ENCODE peak calls at places on chromosome 2, in seven cellular contexts. I is HCT116, Z is GM23338, N is K562, D is HepG2, B is GM12891, L is transverse colon. A is an unnamed sample.

GRCh38 chr2:189056200-189057106 is 82.3 kb downstream of the COL3A1 start:
- DNase-seq in B (no peak), L (no peak), N (no peak), Z (no peak), D (no peak), I (no peak), A (no peak)

GRCh38 chr2:18412980-18413793 is 147.3 kb downstream of the RDH14 start:
- DNase-seq in N (no peak), B (no peak), Z (no peak), L (no peak), I (peak), D (no peak), A (no peak)

GRCh38 chr2:79887747-79888374 is 375.0 kb downstream of the CTNNA2 start:
- DNase-seq in I (peak), L (no peak), Z (peak), D (peak), N (peak), B (no peak), A (no peak)

GRCh38 chr2:44101246-44101645 is 67.4 kb upstream of the PPM1B start:
- DNase-seq in Z (no peak), D (no peak), L (no peak), B (no peak), N (no peak), I (no peak), A (no peak)

GRCh38 chr2:50318147-50318546 is 713.8 kb downstream of the NRXN1 start:
- DNase-seq in Z (no peak), L (no peak), B (no peak), N (no peak), D (no peak), I (no peak), A (no peak)

GRCh38 chr2:199833525-199833924 is 17.5 kb downstream of the FTCDNL1 start:
- DNase-seq in B (no peak), I (no peak), N (no peak), Z (no peak), D (no peak), L (no peak), A (no peak)

GRCh38 chr2:65228249-65228750 is 669 bp downstream of the ACTR2 start:
- DNase-seq in Z (peak), L (no peak), D (peak), N (no peak), I (no peak), B (peak), A (peak)

GRCh38 chr2:24110660-24111303 is 12.4 kb downstream of the PFN4 start:
- DNase-seq in L (no peak), D (no peak), N (no peak), I (no peak), B (no peak), Z (no peak), A (no peak)

GRCh38 chr2:177633910-177634294 is 241.3 kb downstream of the AGPS start:
- DNase-seq in L (no peak), D (no peak), B (no peak), N (no peak), Z (peak), I (no peak), A (no peak)

GRCh38 chr2:241900251-241901017 is 30.9 kb downstream of the RTP5 start:
- DNase-seq in D (no peak), L (no peak), B (no peak), I (no peak), Z (no peak), N (no peak), A (no peak)

GRCh38 chr2:38850045-38850444 is 25.7 kb downstream of the DHX57 start:
- DNase-seq in B (peak), D (no peak), I (no peak), L (no peak), Z (no peak), N (no peak), A (no peak)

GRCh38 chr2:168494190-168494711 is 38.2 kb downstream of the CERS6 start:
- DNase-seq in B (no peak), N (peak), Z (peak), L (peak), I (peak), D (peak), A (no peak)

GRCh38 chr2:10487144-10488104 is 39.3 kb upstream of the ODC1 start:
- DNase-seq in D (peak), L (no peak), I (no peak), Z (no peak), B (no peak), N (no peak), A (no peak)

GRCh38 chr2:136693966-136694365 is 71.4 kb upstream of the THSD7B start:
- DNase-seq in D (no peak), Z (peak), B (no peak), L (no peak), I (no peak), N (no peak), A (no peak)

GRCh38 chr2:166632616-166633015 is 138.6 kb upstream of the SCN7A start:
- DNase-seq in B (no peak), Z (peak), I (no peak), D (no peak), N (no peak), L (no peak), A (no peak)

GRCh38 chr2:226427538-226428307 is 371.9 kb downstream of the IRS1 start:
- DNase-seq in B (no peak), I (peak), D (peak), N (no peak), L (no peak), Z (no peak), A (no peak)

GRCh38 chr2:150280255-150280654 is 207.2 kb downstream of the RND3 start:
- DNase-seq in D (no peak), I (no peak), B (no peak), Z (no peak), N (no peak), L (no peak), A (no peak)

GRCh38 chr2:207975910-207976309 is 49.4 kb downstream of the PLEKHM3 start:
- DNase-seq in L (no peak), D (no peak), Z (no peak), N (peak), I (no peak), B (no peak), A (no peak)

GRCh38 chr2:173997269-173997668 is 32.1 kb upstream of the SP3 start:
- DNase-seq in I (no peak), D (no peak), Z (no peak), B (peak), L (peak), N (no peak), A (peak)
- TF ChIP-seq POLR2AphosphoS5 in I (no peak), D (no peak), Z (no peak), B (no peak), L (peak), N (no peak), A (peak)

GRCh38 chr2:43070676-43071491 is 155.5 kb downstream of the ZFP36L2 start:
- DNase-seq in Z (no peak), I (no peak), B (no peak), D (peak), L (peak), N (no peak), A (no peak)

GRCh38 chr2:43068053-43068471 is 158.3 kb downstream of the ZFP36L2 start:
- DNase-seq in D (no peak), B (no peak), Z (peak), N (no peak), L (peak), I (no peak), A (no peak)

GRCh38 chr2:43071629-43072550 is 154.5 kb downstream of the ZFP36L2 start:
- DNase-seq in B (no peak), N (no peak), L (no peak), Z (no peak), D (no peak), I (no peak), A (no peak)

GRCh38 chr2:43068730-43069517 is 157.5 kb downstream of the ZFP36L2 start:
- DNase-seq in I (no peak), D (no peak), L (peak), B (no peak), Z (no peak), N (no peak), A (no peak)

DNA sequence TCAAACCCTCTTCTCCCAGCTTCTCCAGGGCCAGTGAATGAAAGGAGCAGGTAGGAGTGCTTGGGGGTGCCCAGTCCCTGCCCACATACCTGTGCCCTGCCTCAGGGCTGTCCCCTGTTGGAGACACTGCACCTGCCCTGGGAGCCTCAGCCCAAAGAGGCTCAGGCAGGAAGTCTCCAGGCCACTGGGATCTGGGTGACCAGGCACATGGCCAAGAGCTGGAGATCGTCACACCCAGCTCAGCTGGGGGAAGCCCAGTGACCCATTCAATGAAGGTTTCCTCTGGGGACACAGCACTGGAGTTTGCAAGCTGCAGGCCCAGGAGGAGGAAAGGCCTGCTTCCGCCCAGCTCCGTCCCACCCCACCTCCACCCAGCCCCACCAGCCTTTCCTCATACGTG is 156.4 kb downstream of the ZFP36L2 start:
- DNase-seq in I (no peak), N (no peak), L (peak), B (no peak), Z (no peak), D (no peak), A (no peak)
- TF ChIP-seq POLR2AphosphoS5 in I (no peak), N (no peak), L (no peak), B (no peak), Z (no peak), D (no peak), A (no peak)

GRCh38 chr2:229254206-229254605 is 16.9 kb downstream of the PID1 start:
- DNase-seq in D (no peak), B (no peak), N (no peak), L (no peak), I (no peak), Z (no peak), A (no peak)

GRCh38 chr2:229252996-229253395 is 18.1 kb downstream of the PID1 start:
- DNase-seq in Z (no peak), I (no peak), D (no peak), N (no peak), L (no peak), B (no peak), A (no peak)

GRCh38 chr2:229261599-229261998 is 9.5 kb downstream of the PID1 start:
- DNase-seq in B (no peak), L (no peak), D (no peak), N (no peak), I (no peak), Z (no peak), A (no peak)

GRCh38 chr2:229261076-229261475 is 10.0 kb downstream of the PID1 start:
- DNase-seq in D (no peak), B (no peak), N (no peak), L (no peak), Z (no peak), I (no peak), A (no peak)

DNA sequence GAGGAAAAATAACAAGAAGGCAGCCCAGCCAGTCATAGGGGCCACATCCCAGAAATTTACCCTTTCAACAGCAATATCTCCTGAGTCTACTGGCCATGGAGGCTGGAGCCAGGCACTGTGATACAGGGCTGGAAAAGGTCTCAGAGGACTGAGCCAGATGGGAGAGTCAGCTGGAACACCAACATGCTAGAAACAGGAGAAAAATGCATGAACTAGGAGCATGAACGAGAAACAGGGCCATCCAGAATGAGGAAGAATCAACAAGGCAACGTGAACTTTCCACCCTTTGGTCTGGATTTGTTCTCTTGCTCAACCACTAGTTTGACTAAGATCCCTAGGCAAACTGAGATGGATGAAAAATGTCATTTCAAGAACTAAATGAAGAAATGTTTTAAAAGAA is 13.1 kb downstream of the PID1 start:
- DNase-seq in D (no peak), B (no peak), I (no peak), L (no peak), Z (no peak), N (no peak), A (no peak)
- TF ChIP-seq POLR2AphosphoS5 in D (no peak), B (no peak), I (no peak), L (no peak), Z (no peak), N (no peak), A (no peak)

GRCh38 chr2:160207271-160207670 is 7.2 kb upstream of the ITGB6 start:
- DNase-seq in Z (no peak), N (no peak), I (no peak), L (no peak), B (no peak), D (no peak), A (no peak)

GRCh38 chr2:160210599-160211138 is 10.6 kb upstream of the ITGB6 start:
- DNase-seq in N (peak), D (peak), I (peak), L (peak), Z (peak), B (peak), A (peak)

GRCh38 chr2:160207804-160208661 is 8.0 kb upstream of the ITGB6 start:
- DNase-seq in N (no peak), B (no peak), I (peak), Z (no peak), L (peak), D (peak), A (no peak)

GRCh38 chr2:160208662-160209229 is 8.7 kb upstream of the ITGB6 start:
- DNase-seq in N (no peak), L (no peak), D (no peak), Z (no peak), B (no peak), I (no peak), A (no peak)

DNA sequence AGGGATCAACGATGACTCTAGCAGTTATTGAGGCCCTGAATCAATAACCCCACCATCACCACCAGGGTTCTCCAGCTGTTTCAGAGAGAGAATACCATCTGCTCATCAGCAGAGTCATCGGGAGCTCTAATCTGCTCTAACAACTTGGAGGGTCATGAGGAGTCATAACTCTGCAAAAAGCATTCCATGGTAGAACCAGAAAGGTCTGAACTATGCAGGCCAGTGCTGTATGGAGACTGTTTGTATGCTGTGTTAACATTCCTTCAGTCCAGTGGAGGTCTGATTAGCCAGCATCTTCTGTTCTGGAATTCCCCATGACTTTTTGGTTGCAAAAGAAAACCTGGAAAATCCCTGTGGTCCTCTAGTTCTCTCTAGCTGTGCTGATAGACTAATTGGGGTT is 9.4 kb upstream of the ITGB6 start:
- DNase-seq in N (no peak), L (no peak), D (no peak), B (no peak), I (no peak), Z (no peak), A (no peak)
- TF ChIP-seq POLR2AphosphoS5 in N (no peak), L (no peak), D (no peak), B (no peak), I (no peak), Z (no peak), A (no peak)

GRCh38 chr2:106207246-106207645 is 13.1 kb upstream of the UXS1 start:
- DNase-seq in N (no peak), Z (no peak), I (no peak), D (no peak), L (no peak), B (no peak), A (no peak)

GRCh38 chr2:106208399-106208798 is 14.3 kb upstream of the UXS1 start:
- DNase-seq in D (no peak), Z (no peak), B (no peak), I (no peak), L (no peak), N (no peak), A (no peak)

GRCh38 chr2:106205488-106205887 is 11.4 kb upstream of the UXS1 start:
- DNase-seq in N (no peak), L (no peak), Z (no peak), B (no peak), D (no peak), I (no peak), A (no peak)

DNA sequence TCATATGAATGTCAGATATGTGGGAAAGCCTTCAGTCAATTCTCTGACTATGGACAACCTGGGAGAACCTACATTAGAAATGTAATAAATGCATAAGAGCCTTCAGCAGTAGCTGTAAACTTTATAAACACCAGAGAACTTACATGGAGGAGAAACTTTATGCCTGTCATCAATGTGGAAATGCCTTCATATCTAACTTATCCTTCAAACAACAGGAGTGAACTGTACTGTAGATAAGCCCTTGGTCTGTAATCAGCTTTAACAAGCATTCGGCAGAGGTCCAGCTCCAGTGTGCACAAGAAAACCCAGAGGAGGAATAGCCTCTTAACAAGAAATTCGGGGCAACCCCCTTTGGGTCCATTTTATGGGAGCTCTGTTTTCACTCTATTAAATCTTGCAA is 14.8 kb upstream of the UXS1 start:
- DNase-seq in N (no peak), I (no peak), Z (no peak), B (no peak), D (no peak), L (no peak), A (no peak)
- TF ChIP-seq POLR2AphosphoS5 in N (peak), I (no peak), Z (no peak), B (no peak), D (no peak), L (no peak), A (no peak)

GRCh38 chr2:42921721-42922120 is 129.3 kb upstream of the HAAO start:
- DNase-seq in B (no peak), L (no peak), Z (no peak), I (no peak), N (no peak), D (no peak), A (no peak)

GRCh38 chr2:42924436-42924897 is 132.1 kb upstream of the HAAO start:
- DNase-seq in L (no peak), D (no peak), B (no peak), I (no peak), N (no peak), Z (no peak), A (no peak)

GRCh38 chr2:42923632-42924425 is 131.4 kb upstream of the HAAO start:
- DNase-seq in N (no peak), B (no peak), D (no peak), L (no peak), I (no peak), Z (peak), A (no peak)

GRCh38 chr2:42922293-42922692 is 129.9 kb upstream of the HAAO start:
- DNase-seq in N (no peak), Z (no peak), D (no peak), B (no peak), I (no peak), L (no peak), A (no peak)

DNA sequence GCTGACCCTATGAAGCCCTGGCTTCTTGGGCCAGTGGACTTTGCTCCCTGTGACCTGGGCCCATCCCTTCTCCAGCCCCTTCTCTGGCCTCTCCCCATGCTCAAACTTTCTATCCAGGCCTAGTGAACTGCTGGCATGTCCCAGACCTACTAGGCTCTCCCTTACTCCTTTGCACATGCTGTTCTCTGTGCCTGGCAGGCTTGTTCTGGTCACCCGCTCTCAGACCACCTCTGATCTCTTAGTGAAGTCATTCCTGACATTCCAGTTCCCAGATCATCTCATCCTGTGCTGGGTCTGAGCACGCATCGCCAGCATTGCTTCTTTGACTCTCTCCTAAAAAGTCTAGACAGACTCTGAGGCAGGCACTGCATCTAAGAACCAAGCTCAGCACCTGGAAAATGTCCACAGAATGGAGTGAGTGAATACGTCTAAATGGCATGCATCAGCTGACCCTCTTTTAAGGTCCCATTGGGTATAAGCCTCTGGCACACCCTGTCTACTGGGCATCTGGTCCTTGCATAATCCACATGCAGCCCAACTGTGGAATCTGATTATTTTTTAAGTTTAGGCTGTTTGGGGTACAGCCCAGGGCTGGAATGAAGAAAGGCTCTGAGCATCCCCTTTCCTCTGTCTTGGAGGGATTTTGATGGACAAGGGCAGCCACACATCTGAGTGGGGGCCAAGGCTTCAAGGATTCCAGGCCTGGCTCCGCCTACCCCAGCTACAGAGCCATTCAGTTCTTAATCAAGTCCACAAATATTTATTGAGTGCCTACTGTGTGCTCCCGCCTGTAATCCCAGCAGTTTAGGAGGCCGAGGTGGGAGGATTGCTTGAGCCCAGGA is 130.6 kb upstream of the HAAO start:
- DNase-seq in D (peak), N (no peak), I (no peak), L (no peak), B (no peak), Z (no peak), A (no peak)
- TF ChIP-seq POLR2AphosphoS5 in D (no peak), N (no peak), I (no peak), L (peak), B (no peak), Z (no peak), A (no peak)

GRCh38 chr2:15603044-15603765 is 11.5 kb downstream of the DDX1 start:
- DNase-seq in Z (no peak), B (no peak), N (no peak), D (no peak), I (no peak), L (no peak), A (no peak)
- TF ChIP-seq POLR2AphosphoS5 in Z (no peak), B (no peak), N (no peak), D (no peak), I (no peak), L (no peak), A (no peak)